ENCODE peak calls at places on chromosomes 6 and 20, in ten cellular contexts. Q is astrocyte of the cerebellum; R is GM20000; B is NCI-H2171; O is caudate nucleus; L is iris pigment epithelial cell; U is activated CD4-positive, alpha-beta T cell treated with anti-CD3 and anti-CD28 coated beads, Interleukin-2, amount 10 ng/mL, durations not matched to agents 7 days and 5 days; I is HEK293T; E is NCI-H524 treated with DMSO at 0.1 percent for 48 hours; K is stimulated activated CD4-positive, alpha-beta T cell treated with anti-CD3 and anti-CD28 coated beads, Interleukin-15, amount 100 ng/mL, for 1 hour. M is an unnamed sample.

GRCh38 chr6:80988892-80989291 is 763.6 kb downstream of the TENT5A start:
- DNase-seq in O (no peak), E (no peak), B (no peak), I (no peak), R (no peak), U (no peak), K (no peak), L (no peak), Q (no peak), M (no peak)

GRCh38 chr6:56335733-56336132 is 88.4 kb upstream of the COL21A1 start:
- DNase-seq in B (no peak), K (no peak), L (peak), R (no peak), O (no peak), Q (peak), E (no peak), U (no peak), I (no peak), M (no peak)

GRCh38 chr20:51533291-51534172 is 9.0 kb downstream of the NFATC2 start:
- DNase-seq in Q (no peak), R (no peak), O (no peak), I (no peak), B (no peak), K (no peak), U (no peak), L (peak), E (no peak), M (no peak)

GRCh38 chr6:139135578-139136545 is 982 bp downstream of the HECA start:
- DNase-seq in E (no peak), O (no peak), U (peak), R (peak), I (peak), K (peak), L (peak), Q (no peak), B (no peak), M (peak)

GRCh38 chr6:53896237-53896636 is 101.4 kb downstream of the LRRC1 start:
- DNase-seq in Q (no peak), I (no peak), R (no peak), L (peak), O (no peak), B (no peak), U (no peak), K (no peak), E (no peak), M (no peak)

GRCh38 chr6:35519313-35520015 is 6.8 kb upstream of the TULP1 start:
- DNase-seq in B (no peak), O (no peak), U (no peak), Q (no peak), R (no peak), L (no peak), E (no peak), I (no peak), K (no peak), M (no peak)

GRCh38 chr20:10857362-10858070 is 183.7 kb upstream of the JAG1 start:
- DNase-seq in K (no peak), R (no peak), I (no peak), Q (no peak), E (no peak), B (no peak), O (no peak), U (no peak), L (peak), M (peak)

GRCh38 chr20:13220857-13221297 is at the start of gene ISM1:
- DNase-seq in L (peak), O (no peak), Q (no peak), E (no peak), R (peak), U (peak), K (peak), B (peak), I (peak), M (no peak)

GRCh38 chr6:115945806-115946205 is 114.9 kb downstream of the FRK start:
- DNase-seq in K (no peak), O (no peak), U (no peak), Q (no peak), E (no peak), L (no peak), R (no peak), B (no peak), I (no peak), M (no peak)

GRCh38 chr20:41287327-41287726 is 30.2 kb downstream of the ZHX3 start:
- DNase-seq in U (no peak), E (no peak), L (peak), R (no peak), Q (no peak), O (no peak), K (no peak), I (no peak), B (no peak), M (no peak)

GRCh38 chr6:159978291-159979135 is 9.6 kb downstream of the IGF2R start:
- DNase-seq in U (no peak), I (no peak), L (no peak), B (no peak), Q (no peak), R (peak), K (no peak), E (no peak), O (no peak), M (no peak)

GRCh38 chr20:61817575-61817974 is 248.1 kb downstream of the TAF4 start:
- DNase-seq in K (no peak), O (no peak), B (no peak), Q (no peak), I (no peak), U (no peak), R (no peak), L (no peak), E (no peak), M (no peak)

GRCh38 chr6:112154711-112155110 is 67.3 kb downstream of the FAM229B start:
- DNase-seq in K (no peak), Q (no peak), B (no peak), U (no peak), E (no peak), O (no peak), I (no peak), L (no peak), R (no peak), M (no peak)

GRCh38 chr20:18851556-18852098 is 38.0 kb downstream of the SCP2D1 start:
- DNase-seq in R (no peak), L (no peak), E (no peak), B (no peak), K (no peak), O (no peak), I (no peak), U (no peak), Q (no peak), M (no peak)

GRCh38 chr6:70289299-70289698 is 13.6 kb downstream of the COL9A1 start:
- DNase-seq in K (no peak), R (no peak), E (no peak), O (no peak), Q (no peak), I (peak), U (no peak), L (no peak), B (no peak), M (no peak)

GRCh38 chr20:52196845-52197244 is 5.3 kb upstream of the ZFP64 start:
- DNase-seq in I (no peak), Q (no peak), L (no peak), U (no peak), E (no peak), O (no peak), K (no peak), R (no peak), B (no peak), M (no peak)

GRCh38 chr6:89895273-89895874 is 1.1 kb downstream of the GJA10 start:
- DNase-seq in Q (peak), B (no peak), U (peak), L (peak), O (no peak), I (peak), K (no peak), R (no peak), E (no peak), M (no peak)

GRCh38 chr20:36835453-36836198 is 40.3 kb upstream of the TLDC2 start:
- DNase-seq in I (peak), O (peak), B (peak), K (peak), U (peak), L (peak), Q (peak), E (peak), R (peak), M (peak)

GRCh38 chr6:111423055-111423633 is 59.9 kb downstream of the REV3L start:
- DNase-seq in I (no peak), O (no peak), E (no peak), R (no peak), K (no peak), L (peak), B (no peak), Q (no peak), U (no peak), M (no peak)

GRCh38 chr20:39090881-39091280 is 128.7 kb downstream of the DHX35 start:
- DNase-seq in I (no peak), E (no peak), B (no peak), R (no peak), Q (no peak), L (no peak), K (no peak), U (no peak), O (no peak), M (no peak)

GRCh38 chr20:34515484-34516037 is 661 bp upstream of the DYNLRB1 start:
- DNase-seq in E (peak), L (peak), K (peak), O (no peak), Q (no peak), R (peak), I (peak), U (peak), B (peak), M (no peak)

GRCh38 chr20:63536997-63537524 is at the start of gene PTK6:
- DNase-seq in K (no peak), L (no peak), E (no peak), I (no peak), R (peak), O (no peak), Q (no peak), B (no peak), U (peak), M (no peak)

GRCh38 chr6:74368746-74369145 is 672.7 kb downstream of the CD109 start:
- DNase-seq in Q (no peak), I (no peak), K (no peak), U (no peak), L (peak), O (no peak), R (no peak), E (no peak), B (no peak), M (no peak)

GRCh38 chr6:40342674-40343230 is 244.4 kb downstream of the LRFN2 start:
- DNase-seq in Q (no peak), B (no peak), R (no peak), K (no peak), E (peak), O (no peak), U (no peak), L (no peak), I (no peak), M (no peak)

GRCh38 chr20:9518776-9519175 is 4.4 kb downstream of the LAMP5 start:
- DNase-seq in R (no peak), U (no peak), K (no peak), I (no peak), L (no peak), Q (no peak), E (no peak), B (no peak), O (no peak), M (no peak)

GRCh38 chr6:22921831-22922230 is 352.5 kb downstream of the HDGFL1 start:
- DNase-seq in Q (no peak), E (no peak), R (no peak), I (no peak), U (no peak), L (no peak), O (no peak), K (no peak), B (no peak), M (no peak)

GRCh38 chr20:23296841-23297701 is 53.5 kb upstream of the NXT1 start:
- DNase-seq in B (no peak), L (peak), Q (no peak), E (no peak), O (no peak), U (no peak), I (no peak), R (no peak), K (no peak), M (no peak)

GRCh38 chr6:7723554-7723953 is 2.3 kb upstream of the BMP6 start:
- DNase-seq in R (no peak), E (no peak), B (no peak), I (no peak), K (no peak), L (no peak), U (no peak), O (no peak), Q (no peak), M (no peak)

GRCh38 chr6:149899926-149900619 is 2.2 kb upstream of the RAET1E start:
- DNase-seq in L (no peak), Q (no peak), K (no peak), I (no peak), B (no peak), O (no peak), E (no peak), R (no peak), U (no peak), M (no peak)

GRCh38 chr6:55255061-55255571 is 72.2 kb upstream of the GFRAL start:
- DNase-seq in K (no peak), E (peak), Q (no peak), I (peak), U (no peak), O (no peak), L (no peak), R (no peak), B (no peak), M (no peak)

GRCh38 chr6:158207452-158207788 is 39.3 kb downstream of the GTF2H5 start:
- DNase-seq in K (no peak), R (peak), L (peak), B (no peak), Q (no peak), E (no peak), I (no peak), O (no peak), U (peak), M (no peak)

GRCh38 chr20:62485062-62485700 is 9.4 kb upstream of the GATA5 start:
- DNase-seq in E (no peak), K (no peak), L (peak), O (no peak), Q (no peak), B (no peak), R (no peak), I (no peak), U (no peak), M (no peak)

GRCh38 chr6:42979523-42980177 is 669 bp upstream of the PEX6 start:
- DNase-seq in R (no peak), L (no peak), B (no peak), U (peak), I (no peak), O (no peak), E (no peak), K (no peak), Q (no peak), M (no peak)

GRCh38 chr20:36555248-36555647 is 13.9 kb downstream of the MYL9 start:
- DNase-seq in U (no peak), O (no peak), R (no peak), L (no peak), K (no peak), I (no peak), E (no peak), Q (no peak), B (no peak), M (no peak)

M was measured in heart right ventricle.